ENCODE peak calls at places on chromosomes 5 and 9, in eight cellular contexts. Z, V, C, N, I, A, K and E are unnamed samples.

GRCh38 chr5:174606153-174606552 is 118.2 kb upstream of the MSX2 start:
- DNase-seq in Z (no peak), V (no peak), C (no peak), N (no peak), I (no peak), A (no peak), K (no peak), E (no peak)

GRCh38 chr5:103425686-103426454 is 136.7 kb downstream of the NUDT12 start:
- DNase-seq in Z (peak), V (no peak), C (peak), N (no peak), I (no peak), A (no peak), K (no peak), E (no peak)

GRCh38 chr5:107401470-107402085 is 269.2 kb downstream of the EFNA5 start:
- DNase-seq in Z (no peak), V (no peak), C (no peak), N (no peak), I (no peak), A (no peak), K (no peak), E (no peak)

GRCh38 chr5:31648326-31648725 is 9.4 kb downstream of the PDZD2 start:
- DNase-seq in Z (no peak), V (no peak), C (no peak), N (no peak), I (no peak), A (no peak), K (no peak), E (no peak)

GRCh38 chr9:87887661-87888480 is 5.2 kb downstream of the SPATA31E1 start:
- DNase-seq in Z (no peak), V (no peak), C (no peak), N (no peak), I (no peak), A (no peak), K (no peak), E (no peak)

GRCh38 chr9:93900971-93901861 is 53.9 kb downstream of the BARX1 start:
- DNase-seq in Z (no peak), V (no peak), C (no peak), N (no peak), I (no peak), A (no peak), K (no peak), E (no peak)

GRCh38 chr9:117293199-117294114 is 121.4 kb downstream of the ASTN2 start:
- DNase-seq in Z (no peak), V (no peak), C (no peak), N (no peak), I (no peak), A (no peak), K (no peak), E (no peak)

GRCh38 chr5:123359454-123359853 is 63.7 kb downstream of the CEP120 start:
- DNase-seq in Z (no peak), V (no peak), C (no peak), N (no peak), I (no peak), A (no peak), K (no peak), E (no peak)

GRCh38 chr9:115264333-115264732 is 146.4 kb upstream of the TNC start:
- DNase-seq in Z (peak), V (no peak), C (no peak), N (no peak), I (no peak), A (no peak), K (no peak), E (no peak)

GRCh38 chr5:163649522-163649921 is 144.1 kb downstream of the MAT2B start:
- DNase-seq in Z (peak), V (peak), C (no peak), N (no peak), I (no peak), A (no peak), K (peak), E (no peak)

GRCh38 chr9:121640076-121640475 is 11.4 kb upstream of the DAB2IP start:
- DNase-seq in Z (peak), V (no peak), C (no peak), N (peak), I (no peak), A (peak), K (peak), E (peak)

GRCh38 chr5:1930880-1931589 is 48.3 kb upstream of the IRX4 start:
- DNase-seq in Z (no peak), V (peak), C (no peak), N (no peak), I (no peak), A (no peak), K (no peak), E (no peak)